ENCODE peak calls at places on chromosomes 12 and 14, in seven cellular contexts. Y is natural killer cell, B is GM13976, M is nephron progenitor cell, P is tibial artery, A is GM12865, I is lung. T is an unnamed sample.

GRCh38 chr14:61430066-61430757 is 108.8 kb downstream of the PRKCH start:
- DNase-seq in Y (no peak), B (no peak), M (no peak), P (no peak), A (no peak), I (no peak), T (no peak)

GRCh38 chr12:110180591-110181005 is 56.4 kb downstream of the IFT81 start:
- DNase-seq in Y (no peak), B (no peak), M (no peak), P (no peak), A (no peak), I (no peak), T (no peak)

GRCh38 chr12:54631988-54632728 is 2.5 kb downstream of the LACRT start:
- DNase-seq in Y (no peak), B (no peak), M (no peak), P (no peak), A (no peak), I (no peak), T (no peak)

GRCh38 chr14:25677111-25677510 is 627.2 kb upstream of the STXBP6 start:
- DNase-seq in Y (no peak), B (no peak), M (no peak), P (no peak), A (no peak), I (no peak), T (no peak)

GRCh38 chr12:70719672-70720420 is 82.6 kb upstream of the PTPRB start:
- DNase-seq in Y (peak), B (no peak), M (peak), P (peak), A (peak), I (no peak), T (peak)

GRCh38 chr12:3123729-3124128 is 46.5 kb downstream of the TSPAN9 start:
- DNase-seq in Y (no peak), B (no peak), M (no peak), P (no peak), A (no peak), I (no peak), T (no peak)

GRCh38 chr12:104063712-104064030 is 660 bp upstream of the HCFC2 start:
- DNase-seq in Y (no peak), B (no peak), M (no peak), P (peak), A (peak), I (no peak), T (no peak)

GRCh38 chr12:58670623-58671022 is 249.7 kb downstream of the LRIG3 start:
- DNase-seq in Y (no peak), B (no peak), M (no peak), P (no peak), A (no peak), I (no peak), T (no peak)

GRCh38 chr14:23518716-23519115 is 32.8 kb downstream of the ZFHX2 start:
- DNase-seq in Y (no peak), B (no peak), M (no peak), P (no peak), A (no peak), I (no peak), T (no peak)
- TF ChIP-seq CTCF in Y (no peak), B (no peak), M (no peak), P (no peak), A (no peak), I (no peak), T (no peak)

GRCh38 chr12:47549258-47549657 is 156.6 kb downstream of the RPAP3 start:
- DNase-seq in Y (no peak), B (no peak), M (no peak), P (no peak), A (peak), I (no peak), T (no peak)

GRCh38 chr12:47551426-47551851 is 154.4 kb downstream of the RPAP3 start:
- DNase-seq in Y (no peak), B (no peak), M (no peak), P (no peak), A (no peak), I (no peak), T (no peak)

GRCh38 chr12:47545938-47546609 is 159.8 kb downstream of the RPAP3 start:
- DNase-seq in Y (no peak), B (no peak), M (no peak), P (no peak), A (no peak), I (no peak), T (no peak)

GRCh38 chr12:47547077-47547476 is 158.8 kb downstream of the RPAP3 start:
- DNase-seq in Y (no peak), B (no peak), M (no peak), P (no peak), A (no peak), I (no peak), T (no peak)
- TF ChIP-seq CTCF in Y (no peak), B (no peak), M (no peak), P (no peak), A (no peak), I (no peak), T (peak)

GRCh38 chr12:51419473-51420228 is 5.0 kb upstream of the SLC4A8 start:
- DNase-seq in Y (no peak), B (no peak), M (no peak), P (no peak), A (no peak), I (no peak), T (no peak)
- TF ChIP-seq CTCF in Y (no peak), B (no peak), M (no peak), P (no peak), A (no peak), I (no peak), T (no peak)

DNA sequence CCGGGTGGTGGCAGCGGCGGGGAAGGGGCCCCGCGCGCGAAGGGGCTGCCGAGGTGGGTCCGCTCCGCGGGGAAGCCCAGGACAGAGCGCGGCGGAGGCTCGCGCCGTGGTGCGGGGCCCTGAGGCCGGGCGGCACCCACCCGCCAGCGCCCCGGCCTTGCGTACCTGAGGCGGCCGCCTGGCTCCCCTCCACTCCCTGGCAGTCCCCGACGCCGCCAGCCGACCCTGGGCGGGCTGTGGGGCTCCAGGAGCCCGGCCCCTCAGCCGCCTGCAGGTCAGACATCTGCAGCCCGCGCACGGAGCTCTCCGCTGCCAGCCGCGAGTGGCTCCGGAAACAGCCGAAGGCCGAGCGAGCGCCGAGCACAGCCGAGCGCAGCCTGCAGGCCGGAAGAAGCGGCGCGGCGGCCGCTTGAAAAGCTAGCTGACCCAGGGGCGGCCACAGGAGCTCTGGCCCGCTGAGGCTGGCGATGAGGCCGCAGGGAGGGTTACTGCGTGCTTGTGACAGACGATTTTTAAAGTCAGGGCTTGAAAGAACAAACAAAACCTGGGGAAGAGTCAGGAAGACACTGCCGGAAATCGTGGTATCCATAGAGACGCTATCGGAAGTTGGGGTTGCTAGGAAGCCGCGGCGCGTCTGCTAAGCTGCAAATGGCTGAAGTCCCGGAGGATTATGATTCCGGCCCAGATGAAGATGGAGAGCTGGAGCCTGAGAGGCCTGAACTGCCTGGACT is at the start of the genes SAMD15 and TMED8:
- DNase-seq in Y (peak), B (peak), M (peak), P (peak), A (peak), I (peak), T (peak)
- TF ChIP-seq CTCF in Y (no peak), B (no peak), M (no peak), P (peak), A (no peak), I (no peak), T (peak)

GRCh38 chr12:17511369-17511768 is 578.6 kb downstream of the RERGL start:
- DNase-seq in Y (no peak), B (no peak), M (no peak), P (no peak), A (no peak), I (no peak), T (no peak)
- TF ChIP-seq CTCF in Y (no peak), B (no peak), M (peak), P (no peak), A (no peak), I (no peak), T (peak)

GRCh38 chr12:62813031-62813829 is 121.7 kb downstream of the PPM1H start:
- DNase-seq in Y (no peak), B (peak), M (peak), P (peak), A (peak), I (peak), T (no peak)

GRCh38 chr12:62814243-62814642 is 120.7 kb downstream of the PPM1H start:
- DNase-seq in Y (no peak), B (no peak), M (no peak), P (no peak), A (no peak), I (no peak), T (no peak)

GRCh38 chr12:62816624-62817023 is 118.3 kb downstream of the PPM1H start:
- DNase-seq in Y (no peak), B (no peak), M (no peak), P (no peak), A (no peak), I (no peak), T (no peak)

GRCh38 chr12:62817556-62818271 is 117.2 kb downstream of the PPM1H start:
- DNase-seq in Y (no peak), B (no peak), M (no peak), P (no peak), A (no peak), I (no peak), T (no peak)
- TF ChIP-seq CTCF in Y (no peak), B (no peak), M (no peak), P (no peak), A (no peak), I (no peak), T (no peak)

DNA sequence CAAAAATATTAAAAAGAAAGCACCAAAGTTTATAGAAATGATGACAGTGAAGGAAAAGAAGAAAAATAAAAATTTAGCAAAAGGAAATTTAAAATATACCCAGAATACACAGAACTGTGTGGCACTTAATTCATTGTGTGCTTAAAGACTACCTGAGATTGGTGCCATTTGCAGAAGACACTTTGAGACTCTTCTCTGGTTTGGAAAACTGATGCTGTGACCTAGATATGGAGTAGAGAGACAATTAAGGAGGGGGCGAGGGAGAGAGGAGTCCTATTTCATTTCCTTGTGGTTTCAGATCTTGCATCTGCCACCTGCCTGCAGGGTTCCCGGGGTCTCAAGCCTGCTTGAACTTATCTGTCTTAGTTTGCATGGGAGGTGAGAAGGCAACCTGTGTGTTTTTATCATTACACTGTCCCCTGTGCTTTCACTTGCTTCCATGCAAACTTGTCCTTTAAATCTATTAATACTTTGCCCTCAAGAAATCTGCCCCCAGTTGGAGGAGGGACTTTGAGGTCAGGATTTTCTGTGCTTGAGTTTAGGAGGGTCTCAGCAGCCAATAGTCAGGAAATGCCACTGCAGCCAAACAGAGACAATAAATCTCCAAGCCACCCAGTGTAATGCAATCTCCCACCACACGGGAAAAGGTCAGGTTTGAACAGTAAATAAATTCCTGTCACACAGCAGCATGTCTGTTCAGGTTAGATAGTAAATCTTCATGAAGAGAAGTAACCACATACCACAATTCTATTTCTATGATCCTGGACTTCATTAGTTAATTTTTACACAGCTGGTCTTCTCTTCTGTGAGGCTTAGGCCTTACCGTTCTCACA is 119.4 kb downstream of the CAND1 start:
- DNase-seq in Y (no peak), B (no peak), M (peak), P (no peak), A (no peak), I (no peak), T (no peak)
- TF ChIP-seq CTCF in Y (no peak), B (no peak), M (peak), P (no peak), A (no peak), I (no peak), T (peak)

DNA sequence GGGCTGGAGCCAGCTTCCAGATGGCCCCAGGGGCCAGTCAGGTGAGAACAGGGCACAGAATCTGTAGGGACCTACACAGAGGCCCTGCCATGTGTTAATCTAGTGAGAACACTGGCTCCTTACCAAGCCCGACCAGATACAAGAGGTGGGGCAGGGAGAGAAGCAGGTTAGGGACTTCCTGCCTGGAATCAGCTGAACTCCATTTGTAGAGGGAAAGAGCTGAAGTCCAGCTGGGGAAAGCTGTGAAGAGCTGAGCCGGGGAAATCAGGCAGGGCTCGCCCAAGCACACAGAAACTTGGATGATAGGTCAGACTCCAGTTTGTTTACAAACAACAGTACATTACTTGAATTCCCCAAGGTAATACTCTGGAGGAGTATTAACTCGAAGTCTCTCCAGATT is 46.7 kb downstream of the PTGER2 start:
- DNase-seq in Y (no peak), B (no peak), M (no peak), P (no peak), A (no peak), I (no peak), T (no peak)
- TF ChIP-seq CTCF in Y (no peak), B (no peak), M (no peak), P (no peak), A (no peak), I (no peak), T (no peak)

DNA sequence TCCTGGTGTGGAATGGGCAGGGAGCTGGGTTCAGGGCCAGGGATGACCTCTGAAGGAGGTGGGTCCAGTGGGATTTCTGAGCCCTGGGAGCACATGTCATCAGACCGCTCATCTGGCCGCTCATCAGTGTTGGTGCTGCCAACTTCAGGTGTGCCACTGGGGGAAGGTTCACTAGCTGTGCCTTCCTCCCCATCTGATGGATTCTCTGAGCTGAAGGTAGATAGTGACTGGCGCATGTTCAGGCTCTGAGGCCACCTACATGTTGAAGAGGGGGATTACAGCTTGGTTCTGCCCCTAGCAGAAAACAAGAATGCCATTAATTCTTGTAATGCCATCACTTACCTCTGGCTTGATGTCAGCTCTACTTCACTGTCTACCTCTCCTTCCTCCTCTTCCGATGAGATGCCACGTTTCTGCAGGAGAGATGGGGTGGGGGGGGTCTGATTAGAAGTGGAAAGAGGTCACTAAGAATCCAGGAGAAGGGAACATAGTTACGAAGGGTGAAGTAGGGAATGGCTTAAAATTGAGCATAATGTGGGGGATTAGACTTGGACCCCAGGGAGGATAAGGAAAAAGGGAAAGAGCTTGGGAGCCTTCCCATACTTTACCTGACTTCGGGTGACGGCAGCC is 17.2 kb downstream of the MAP3K12 start:
- DNase-seq in Y (no peak), B (no peak), M (no peak), P (no peak), A (peak), I (no peak), T (no peak)
- TF ChIP-seq CTCF in Y (no peak), B (no peak), M (peak), P (no peak), A (peak), I (no peak), T (peak)

GRCh38 chr12:62832027-62832426 is 102.9 kb downstream of the PPM1H start:
- DNase-seq in Y (no peak), B (no peak), M (no peak), P (no peak), A (no peak), I (no peak), T (no peak)

GRCh38 chr12:62827855-62828254 is 107.1 kb downstream of the PPM1H start:
- DNase-seq in Y (no peak), B (no peak), M (no peak), P (no peak), A (no peak), I (no peak), T (no peak)

GRCh38 chr12:62832528-62832927 is 102.4 kb downstream of the PPM1H start:
- DNase-seq in Y (no peak), B (no peak), M (no peak), P (no peak), A (no peak), I (no peak), T (no peak)

GRCh38 chr12:62827042-62827441 is 107.9 kb downstream of the PPM1H start:
- DNase-seq in Y (no peak), B (no peak), M (no peak), P (no peak), A (no peak), I (no peak), T (no peak)
- TF ChIP-seq CTCF in Y (no peak), B (no peak), M (no peak), P (no peak), A (no peak), I (no peak), T (peak)